ENCODE peak calls at places on chromosomes 4 and X, in five cellular contexts. X is HS-5; A is substantia nigra; S is fibroblast of lung; V is activated CD4-positive, alpha-beta T cell treated with anti-CD3 and anti-CD28 coated beads, Interleukin-2, amount 50 U/mL, for 48 hours. E is an unnamed sample.

GRCh38 chrX:41692162-41692749 is 3.5 kb downstream of the GPR34 start:
- DNase-seq in X (no peak), A (no peak), S (peak; percentile 22), V (no peak), E (no peak)

GRCh38 chrX:46770817-46771163 is 11.9 kb upstream of the SLC9A7 start:
- DNase-seq in X (peak; percentile 74), A (no peak), S (peak; percentile 69), V (no peak), E (peak; percentile 63)

GRCh38 chr4:174592985-174593335 is 70.7 kb upstream of the HPGD start:
- DNase-seq in X (peak; percentile 37), A (no peak), S (peak; percentile 78), V (no peak), E (peak; percentile 51)

GRCh38 chr4:22712541-22712940 is 19.8 kb downstream of the GBA3 start:
- DNase-seq in X (no peak), A (no peak), S (no peak), V (no peak), E (no peak)

GRCh38 chr4:127247293-127247952 is 385.3 kb upstream of the INTU start:
- DNase-seq in X (no peak), A (no peak), S (no peak), V (no peak), E (no peak)

GRCh38 chr4:174631901-174632758 is 109.8 kb upstream of the HPGD start:
- DNase-seq in X (peak; percentile 22), A (no peak), S (peak; percentile 73), V (no peak), E (no peak)

GRCh38 chrX:154096140-154097002 is 1.1 kb downstream of the MECP2 start:
- DNase-seq in X (peak; percentile 0), A (no peak), S (peak; percentile 13), V (no peak), E (no peak)

GRCh38 chrX:150361777-150362351 is 1.3 kb upstream of the MAMLD1 start:
- DNase-seq in X (no peak), A (no peak), S (no peak), V (peak; percentile 13), E (no peak)

GRCh38 chr4:137610960-137611359 is 78.7 kb upstream of the PCDH18 start:
- DNase-seq in X (no peak), A (no peak), S (peak; percentile 28), V (no peak), E (no peak)

GRCh38 chrX:63686878-63687714 is 97.9 kb downstream of the ARHGEF9 start:
- DNase-seq in X (peak; percentile 25), A (no peak), S (peak; percentile 48), V (no peak), E (peak; percentile 4)

GRCh38 chr4:137804906-137805511 is 272.7 kb upstream of the PCDH18 start:
- DNase-seq in X (no peak), A (no peak), S (no peak), V (no peak), E (no peak)

GRCh38 chr4:133775469-133775868 is 426.1 kb downstream of the PABPC4L start:
- DNase-seq in X (no peak), A (no peak), S (peak; percentile 1), V (no peak), E (no peak)

GRCh38 chr4:93199492-93199891 is 629.1 kb upstream of the ATOH1 start:
- DNase-seq in X (peak; percentile 10), A (no peak), S (peak; percentile 65), V (no peak), E (no peak)

GRCh38 chr4:139419388-139419914 is 34.5 kb upstream of the RAB33B start:
- DNase-seq in X (peak; percentile 74), A (peak; percentile 23), S (peak; percentile 62), V (no peak), E (peak; percentile 43)

GRCh38 chrX:10725071-10725470 is 104.7 kb upstream of the MID1 start:
- DNase-seq in X (no peak), A (no peak), S (no peak), V (no peak), E (no peak)

GRCh38 chrX:94831364-94831763 is 1157.4 kb downstream of the FAM133A start:
- DNase-seq in X (no peak), A (no peak), S (no peak), V (no peak), E (no peak)

GRCh38 chr4:73707269-73707875 is 33.0 kb upstream of the CXCL8 start:
- DNase-seq in X (no peak), A (no peak), S (no peak), V (no peak), E (no peak)

GRCh38 chr4:105137460-105137859 is 9.2 kb upstream of the TET2 start:
- DNase-seq in X (no peak), A (no peak), S (no peak), V (no peak), E (no peak)

GRCh38 chrX:118727686-118728339 is 407 bp downstream of the IL13RA1 start:
- DNase-seq in X (no peak), A (no peak), S (peak; percentile 21), V (no peak), E (no peak)

GRCh38 chrX:104750146-104750699 is 184.2 kb downstream of the IL1RAPL2 start:
- DNase-seq in X (no peak), A (no peak), S (no peak), V (no peak), E (no peak)

GRCh38 chr4:146245899-146246298 is 31.6 kb downstream of the REELD1 start:
- DNase-seq in X (no peak), A (no peak), S (peak; percentile 39), V (no peak), E (no peak)

GRCh38 chrX:136495043-136495442 is 2.3 kb upstream of the HTATSF1 start:
- DNase-seq in X (no peak), A (no peak), S (no peak), V (no peak), E (no peak)

GRCh38 chr4:95092762-95093161 is 335.0 kb downstream of the BMPR1B start:
- DNase-seq in X (no peak), A (no peak), S (no peak), V (no peak), E (no peak)

GRCh38 chr4:22356996-22357596 is 158.8 kb downstream of the ADGRA3 start:
- DNase-seq in X (no peak), A (no peak), S (peak; percentile 46), V (no peak), E (no peak)

GRCh38 chr4:137180349-137180748 is 351.9 kb downstream of the PCDH18 start:
- DNase-seq in X (no peak), A (no peak), S (no peak), V (no peak), E (no peak)

GRCh38 chr4:90415116-90415515 is 287.9 kb downstream of the CCSER1 start:
- DNase-seq in X (no peak), A (no peak), S (no peak), V (no peak), E (no peak)

GRCh38 chrX:151821226-151821625 is 86.7 kb downstream of the CNGA2 start:
- DNase-seq in X (no peak), A (no peak), S (no peak), V (no peak), E (no peak)